ENCODE peak calls at places on chromosome 19, in four cellular contexts. T, X, S and E are unnamed samples.
A peak's percentile ranks its signal among the peaks of the same experiment; 100 is the strongest.

GRCh38 chr19:31180907-31181306 is 168.3 kb downstream of the TSHZ3 start:
- DNase-seq in T (no peak), X (no peak), S (no peak), E (no peak)

GRCh38 chr19:17333611-17334413 is 843 bp downstream of the ANO8 start:
- DNase-seq in S (peak; percentile 81), X (peak; percentile 61), T (no peak), E (no peak)

GRCh38 chr19:57587529-57587928 is 3.6 kb downstream of the ZIK1 start:
- DNase-seq in T (no peak), S (no peak), X (no peak), E (no peak)

GRCh38 chr19:54152878-54153524 is 6.5 kb downstream of the LENG1 start:
- DNase-seq in X (no peak), T (no peak), S (no peak), E (no peak)

GRCh38 chr19:16797876-16798275 is 31.3 kb upstream of the SIN3B start:
- DNase-seq in T (no peak), S (no peak), X (no peak), E (no peak)

GRCh38 chr19:55673889-55674288 is 1.1 kb upstream of the EPN1 start:
- DNase-seq in T (no peak), S (no peak), X (no peak), E (no peak)

GRCh38 chr19:31499826-31500539 is 150.7 kb upstream of the TSHZ3 start:
- DNase-seq in X (no peak), T (no peak), S (no peak), E (no peak)

GRCh38 chr19:35495107-35496064 is 5.1 kb upstream of the KRTDAP start:
- DNase-seq in S (peak; percentile 83), X (peak; percentile 81), T (no peak), E (peak; percentile 32)

GRCh38 chr19:8473652-8474476 is 28.6 kb downstream of the PRAM1 start:
- DNase-seq in T (no peak), S (no peak), X (no peak), E (no peak)

GRCh38 chr19:57248646-57249045 is 8.2 kb downstream of the ZNF805 start:
- DNase-seq in T (no peak), X (no peak), S (no peak), E (no peak)

GRCh38 chr19:1482361-1483066 is 3.5 kb upstream of the C19orf25 start:
- DNase-seq in T (no peak), S (no peak), X (no peak), E (no peak)

GRCh38 chr19:19866599-19867248 is 1.0 kb downstream of the ZNF253 start:
- DNase-seq in S (peak; percentile 49), T (no peak), X (no peak), E (no peak)

GRCh38 chr19:13723206-13723605 is 41.1 kb upstream of the MRI1 start:
- DNase-seq in X (no peak), S (no peak), T (no peak), E (no peak)

GRCh38 chr19:41425174-41426115 is 1.7 kb downstream of the B3GNT8 start:
- DNase-seq in S (no peak), T (no peak), X (no peak), E (no peak)

GRCh38 chr19:16066611-16067104 is 9.6 kb upstream of the TPM4 start:
- DNase-seq in T (no peak), X (peak; percentile 76), S (peak; percentile 56), E (no peak)

GRCh38 chr19:51020988-51021651 is 1.6 kb upstream of the KLK10 start:
- DNase-seq in T (peak; percentile 75), X (peak; percentile 74), S (no peak), E (peak; percentile 63)

GRCh38 chr19:40810160-40810559 is 11.2 kb downstream of the EGLN2 start:
- DNase-seq in S (no peak), T (no peak), X (no peak), E (no peak)

GRCh38 chr19:35008891-35009341 is 8.8 kb downstream of the GRAMD1A start:
- DNase-seq in T (no peak), S (no peak), X (no peak), E (no peak)

GRCh38 chr19:1256646-1257474 is 8.5 kb downstream of the MIDN start:
- DNase-seq in T (no peak), X (no peak), S (no peak), E (no peak)

GRCh38 chr19:31285744-31286143 is 63.5 kb downstream of the TSHZ3 start:
- DNase-seq in X (no peak), T (no peak), S (no peak), E (no peak)

GRCh38 chr19:31718898-31719297 is 369.7 kb upstream of the TSHZ3 start:
- DNase-seq in S (no peak), T (no peak), X (no peak), E (no peak)